ENCODE peak calls at places on chromosomes 7 and 10, in four cellular contexts. F is GM12878, N is HepG2, O is NT2/D1. C is an unnamed sample.

GRCh38 chr7:7858559-7858958 is 110.0 kb upstream of the GLCCI1 start:
- DNase-seq in F (no peak), N (no peak), O (no peak), C (no peak)

GRCh38 chr10:48464871-48465736 is 139.8 kb downstream of the ARHGAP22 start:
- DNase-seq in F (no peak), N (no peak), O (no peak), C (no peak)

GRCh38 chr7:87712571-87712970 is 84.4 kb downstream of the RUNDC3B start:
- DNase-seq in F (no peak), N (no peak), O (no peak), C (no peak)

GRCh38 chr10:30389543-30389942 is 40.5 kb upstream of the MTPAP start:
- DNase-seq in F (no peak), N (no peak), O (no peak), C (no peak)

GRCh38 chr10:3331104-3331645 is 158.6 kb upstream of the PITRM1 start:
- DNase-seq in F (no peak), N (no peak), O (no peak), C (no peak)

GRCh38 chr10:113053881-113054280 is 103.8 kb downstream of the TCF7L2 start:
- DNase-seq in F (no peak), N (no peak), O (peak), C (no peak)

GRCh38 chr10:65843203-65843602 is 1082.6 kb upstream of the LRRTM3 start:
- DNase-seq in F (no peak), N (no peak), O (no peak), C (no peak)

GRCh38 chr7:40717242-40717641 is 582.4 kb downstream of the SUGCT start:
- DNase-seq in F (no peak), N (peak), O (peak), C (peak)

GRCh38 chr10:13139671-13140070 is 21.7 kb upstream of the MCM10 start:
- DNase-seq in F (no peak), N (no peak), O (no peak), C (no peak)

GRCh38 chr7:39501358-39501757 is 64.8 kb upstream of the YAE1 start:
- DNase-seq in F (no peak), N (no peak), O (no peak), C (no peak)

GRCh38 chr7:29866490-29866930 is 60.2 kb downstream of the WIPF3 start:
- DNase-seq in F (no peak), N (no peak), O (no peak), C (no peak)

GRCh38 chr7:5634107-5634950 is 147.1 kb downstream of the RNF216 start:
- DNase-seq in F (no peak), N (no peak), O (no peak), C (no peak)

GRCh38 chr10:98391065-98391464 is 23.9 kb downstream of the PYROXD2 start:
- DNase-seq in F (no peak), N (no peak), O (no peak), C (no peak)

GRCh38 chr7:41828911-41829310 is 126.0 kb upstream of the INHBA start:
- DNase-seq in F (no peak), N (no peak), O (no peak), C (no peak)

GRCh38 chr10:102624751-102625330 is 19.4 kb upstream of the TRIM8 start:
- DNase-seq in F (no peak), N (no peak), O (no peak), C (no peak)

DNA sequence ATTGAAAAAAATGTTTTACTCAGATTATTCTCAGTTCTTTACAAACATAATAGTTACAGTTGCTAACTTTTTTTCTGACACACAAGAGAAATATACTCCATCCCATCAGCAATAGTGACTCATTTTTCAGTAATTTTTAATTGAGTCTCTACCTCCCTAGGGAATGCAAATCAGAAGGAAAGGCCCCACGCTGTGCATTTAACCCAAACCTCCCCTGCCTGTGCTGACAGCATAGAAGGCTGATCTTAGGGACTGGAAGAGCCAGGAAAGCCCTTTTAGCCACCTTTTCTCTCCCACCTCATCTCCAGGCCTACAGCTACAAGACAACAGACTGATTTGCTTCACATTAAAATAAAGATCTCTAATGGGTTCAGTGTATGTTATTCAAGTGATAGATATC is 24.7 kb upstream of the PIK3CG start:
- DNase-seq in F (no peak), N (no peak), O (peak), C (no peak)
- TF ChIP-seq SUZ12 in F (no peak), N (no peak), O (no peak), C (no peak)

GRCh38 chr10:79158402-79159097 is 89.8 kb downstream of the ZMIZ1 start:
- DNase-seq in F (no peak), N (no peak), O (peak), C (no peak)

GRCh38 chr10:79158004-79158340 is 89.2 kb downstream of the ZMIZ1 start:
- DNase-seq in F (no peak), N (no peak), O (no peak), C (no peak)

GRCh38 chr10:79153753-79154152 is 85.0 kb downstream of the ZMIZ1 start:
- DNase-seq in F (no peak), N (no peak), O (no peak), C (no peak)

GRCh38 chr10:79156334-79157274 is 87.8 kb downstream of the ZMIZ1 start:
- DNase-seq in F (no peak), N (no peak), O (no peak), C (no peak)

GRCh38 chr10:79155301-79156081 is 86.7 kb downstream of the ZMIZ1 start:
- DNase-seq in F (no peak), N (no peak), O (no peak), C (no peak)
- TF ChIP-seq SUZ12 in F (no peak), N (no peak), O (no peak), C (no peak)

GRCh38 chr10:126661841-126662520 is 8.5 kb downstream of the C10orf90 start:
- DNase-seq in F (no peak), N (no peak), O (no peak), C (no peak)

GRCh38 chr10:126659750-126660149 is 10.7 kb downstream of the C10orf90 start:
- DNase-seq in F (no peak), N (no peak), O (no peak), C (no peak)

GRCh38 chr10:126663880-126664279 is 6.6 kb downstream of the C10orf90 start:
- DNase-seq in F (no peak), N (no peak), O (no peak), C (no peak)

GRCh38 chr10:126661356-126661755 is 9.1 kb downstream of the C10orf90 start:
- DNase-seq in F (no peak), N (no peak), O (no peak), C (no peak)

GRCh38 chr10:126663328-126663727 is 7.2 kb downstream of the C10orf90 start:
- DNase-seq in F (no peak), N (no peak), O (no peak), C (no peak)
- TF ChIP-seq SUZ12 in F (no peak), N (no peak), O (no peak), C (no peak)

DNA sequence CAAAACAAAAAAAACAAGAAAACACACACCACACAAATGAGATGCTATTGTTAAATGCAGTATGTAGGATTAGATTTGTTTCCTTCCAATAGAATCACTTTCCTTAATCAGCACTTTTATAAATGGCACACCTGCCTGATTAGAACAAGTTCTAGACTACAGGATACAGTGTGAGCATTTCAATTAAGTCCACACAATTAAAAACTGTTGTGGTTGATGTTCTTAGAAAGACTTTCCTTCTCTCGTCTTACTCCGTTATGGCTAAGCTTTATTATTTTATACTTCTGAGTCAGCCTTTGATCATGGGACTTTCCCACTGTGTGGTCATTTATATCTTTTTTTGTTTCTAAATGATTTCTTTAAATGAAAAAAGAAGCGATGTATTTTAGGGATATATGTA is 123.0 kb downstream of the KAT6B start:
- DNase-seq in F (no peak), N (no peak), O (no peak), C (no peak)
- TF ChIP-seq SUZ12 in F (no peak), N (no peak), O (no peak), C (no peak)

GRCh38 chr7:37027104-37027503 is 302.8 kb upstream of the AOAH start:
- DNase-seq in F (no peak), N (no peak), O (no peak), C (no peak)
- TF ChIP-seq SUZ12 in F (no peak), N (no peak), O (no peak), C (no peak)

GRCh38 chr10:35633006-35633980 is 8.8 kb downstream of the FZD8 start:
- DNase-seq in F (no peak), N (no peak), O (no peak), C (no peak)
- TF ChIP-seq SUZ12 in F (no peak), N (no peak), O (no peak), C (no peak)

GRCh38 chr10:128046934-128047251 is 79.3 kb downstream of the MKI67 start:
- DNase-seq in F (no peak), N (no peak), O (no peak), C (no peak)
- TF ChIP-seq SUZ12 in F (no peak), N (no peak), O (no peak), C (no peak)